ENCODE peak calls at places on chromosomes 12 and 14, in five cellular contexts. One of them, this sample, is unnamed.
A peak's percentile ranks its signal among the peaks of the same experiment; 100 is the strongest.

GRCh38 chr14:74962493-74962892 is 7.1 kb upstream of the PGF start:
- DNase-seq in A549: no peak
- DNase-seq in tibial artery: no peak
- DNase-seq in thyroid gland: no peak
- DNase-seq in fibroblast of lung: no peak
- DNase-seq in this sample: no peak

GRCh38 chr12:52804029-52804428 is 8.1 kb upstream of the KRT3 start:
- DNase-seq in fibroblast of lung: no peak
- DNase-seq in A549: no peak
- DNase-seq in tibial artery: no peak
- DNase-seq in thyroid gland: no peak
- DNase-seq in this sample: no peak

GRCh38 chr12:116028619-116029018 is 248.9 kb downstream of the MED13L start:
- DNase-seq in tibial artery: no peak
- DNase-seq in fibroblast of lung: no peak
- DNase-seq in A549: no peak
- DNase-seq in thyroid gland: no peak
- DNase-seq in this sample: no peak

GRCh38 chr14:57871487-57872080 is 5.7 kb upstream of the SLC35F4 start:
- DNase-seq in A549: peak; percentile 21
- DNase-seq in tibial artery: no peak
- DNase-seq in thyroid gland: peak; percentile 58
- DNase-seq in fibroblast of lung: peak; percentile 63
- DNase-seq in this sample: no peak

GRCh38 chr12:43988838-43989560 is 153.1 kb downstream of the TMEM117 start:
- DNase-seq in tibial artery: no peak
- DNase-seq in thyroid gland: no peak
- DNase-seq in fibroblast of lung: peak; percentile 37
- DNase-seq in A549: no peak
- DNase-seq in this sample: no peak

GRCh38 chr12:29350080-29350479 is 30.9 kb downstream of the ERGIC2 start:
- DNase-seq in A549: no peak
- DNase-seq in fibroblast of lung: peak; percentile 34
- DNase-seq in tibial artery: no peak
- DNase-seq in thyroid gland: no peak
- DNase-seq in this sample: no peak

GRCh38 chr12:65039306-65039705 is 81.8 kb downstream of the WIF1 start:
- DNase-seq in fibroblast of lung: no peak
- DNase-seq in A549: no peak
- DNase-seq in thyroid gland: no peak
- DNase-seq in tibial artery: no peak
- DNase-seq in this sample: no peak

GRCh38 chr14:80084196-80084595 is 127.1 kb downstream of the DIO2 start:
- DNase-seq in fibroblast of lung: no peak
- DNase-seq in thyroid gland: no peak
- DNase-seq in A549: no peak
- DNase-seq in tibial artery: no peak
- DNase-seq in this sample: no peak

GRCh38 chr12:96434107-96434506 is 33.9 kb upstream of the CDK17 start:
- DNase-seq in A549: no peak
- DNase-seq in fibroblast of lung: peak; percentile 99
- DNase-seq in thyroid gland: no peak
- DNase-seq in tibial artery: no peak
- DNase-seq in this sample: no peak

DNA sequence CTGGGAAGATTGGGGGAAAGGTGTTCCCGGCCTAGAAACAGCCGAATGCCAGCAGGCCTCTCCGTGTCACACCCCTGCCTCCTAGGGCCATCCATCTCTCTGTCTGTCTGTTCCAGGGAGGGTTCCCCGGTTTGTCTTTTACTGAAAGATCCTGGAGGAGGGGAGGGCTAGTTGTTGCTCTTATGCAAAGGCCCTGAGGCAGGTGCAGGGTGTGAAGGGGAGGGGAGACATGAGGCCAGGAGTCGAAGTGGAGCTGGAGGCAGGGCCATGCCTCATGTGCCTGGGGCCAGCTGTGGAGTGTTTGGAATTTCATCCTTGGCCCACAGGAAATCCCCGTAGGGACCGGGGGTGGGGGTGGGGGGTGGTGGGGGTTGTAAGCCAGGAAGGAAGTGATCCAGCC is 8.7 kb upstream of the RCOR1 start:
- DNase-seq in tibial artery: no peak
- DNase-seq in A549: no peak
- DNase-seq in fibroblast of lung: no peak
- DNase-seq in thyroid gland: no peak
- DNase-seq in this sample: no peak
- H3K4me1 ChIP-seq in tibial artery: no peaks in the 10 kb centered on the region
- H3K4me1 ChIP-seq in A549: peaks cover 14% of the 10 kb centered on the region
- H3K4me1 ChIP-seq in fibroblast of lung: no peaks in the 10 kb centered on the region
- H3K4me1 ChIP-seq in thyroid gland: no peaks in the 10 kb centered on the region
- H3K4me1 ChIP-seq in this sample: no peaks in the 10 kb centered on the region

DNA sequence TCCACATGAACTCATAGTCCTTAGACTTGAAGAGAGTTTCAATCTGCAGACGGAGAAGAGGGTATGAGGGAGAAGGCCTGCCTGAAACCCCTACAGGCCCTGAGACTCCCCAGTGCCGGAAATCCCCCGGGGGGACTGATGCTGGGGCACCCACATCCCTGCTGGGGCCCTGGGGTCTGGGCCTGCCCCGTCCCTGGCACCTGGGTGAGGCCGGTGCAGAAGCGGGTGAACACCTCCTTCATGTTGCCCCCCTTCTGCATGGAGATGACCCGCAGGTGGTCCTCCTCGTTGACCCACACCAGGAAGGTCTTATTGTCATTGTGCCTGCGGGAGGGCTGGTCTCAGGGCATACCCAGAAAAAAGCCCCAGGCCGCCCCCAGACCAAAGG is 2.4 kb downstream of the CKB start:
- DNase-seq in tibial artery: no peak
- DNase-seq in thyroid gland: no peak
- DNase-seq in fibroblast of lung: no peak
- DNase-seq in A549: no peak
- DNase-seq in this sample: no peak
- H3K4me3 ChIP-seq in tibial artery: peak overlapping the region; percentile 65
- H3K4me3 ChIP-seq in thyroid gland: no peak overlapping the region
- H3K4me3 ChIP-seq in fibroblast of lung: no peak overlapping the region
- H3K4me3 ChIP-seq in A549: no peak overlapping the region
- H3K4me3 ChIP-seq in this sample: no peak overlapping the region

GRCh38 chr12:114674201-114675047 is 9.6 kb downstream of the TBX3 start:
- DNase-seq in A549: no peak
- DNase-seq in fibroblast of lung: no peak
- DNase-seq in thyroid gland: no peak
- DNase-seq in tibial artery: no peak
- DNase-seq in this sample: no peak
- H3K4me1 ChIP-seq in A549: peaks cover 14% of the 10 kb centered on the region
- H3K4me1 ChIP-seq in fibroblast of lung: peaks cover 36% of the 10 kb centered on the region
- H3K4me1 ChIP-seq in thyroid gland: peaks cover 20% of the 10 kb centered on the region
- H3K4me1 ChIP-seq in tibial artery: no peaks in the 10 kb centered on the region
- H3K4me1 ChIP-seq in this sample: no peaks in the 10 kb centered on the region

GRCh38 chr14:93957333-93957710 is 19.0 kb downstream of the ASB2 start:
- DNase-seq in fibroblast of lung: no peak
- DNase-seq in A549: no peak
- DNase-seq in tibial artery: no peak
- DNase-seq in thyroid gland: no peak
- DNase-seq in this sample: no peak

GRCh38 chr14:93954900-93955891 is 21.2 kb downstream of the ASB2 start:
- DNase-seq in tibial artery: no peak
- DNase-seq in fibroblast of lung: no peak
- DNase-seq in thyroid gland: no peak
- DNase-seq in A549: no peak
- DNase-seq in this sample: no peak

GRCh38 chr14:93956514-93957332 is 19.6 kb downstream of the ASB2 start:
- DNase-seq in thyroid gland: no peak
- DNase-seq in fibroblast of lung: no peak
- DNase-seq in A549: no peak
- DNase-seq in tibial artery: no peak
- DNase-seq in this sample: no peak

GRCh38 chr14:93954516-93954830 is 21.9 kb downstream of the ASB2 start:
- DNase-seq in fibroblast of lung: no peak
- DNase-seq in A549: no peak
- DNase-seq in tibial artery: no peak
- DNase-seq in thyroid gland: no peak
- DNase-seq in this sample: no peak

GRCh38 chr14:93956082-93956481 is 20.3 kb downstream of the ASB2 start:
- DNase-seq in fibroblast of lung: no peak
- DNase-seq in tibial artery: no peak
- DNase-seq in thyroid gland: no peak
- DNase-seq in A549: no peak
- DNase-seq in this sample: no peak
- H3K4me3 ChIP-seq in fibroblast of lung: no peak overlapping the region
- H3K4me3 ChIP-seq in tibial artery: no peak overlapping the region
- H3K4me3 ChIP-seq in thyroid gland: no peak overlapping the region
- H3K4me3 ChIP-seq in A549: no peak overlapping the region
- H3K4me3 ChIP-seq in this sample: no peak overlapping the region

DNA sequence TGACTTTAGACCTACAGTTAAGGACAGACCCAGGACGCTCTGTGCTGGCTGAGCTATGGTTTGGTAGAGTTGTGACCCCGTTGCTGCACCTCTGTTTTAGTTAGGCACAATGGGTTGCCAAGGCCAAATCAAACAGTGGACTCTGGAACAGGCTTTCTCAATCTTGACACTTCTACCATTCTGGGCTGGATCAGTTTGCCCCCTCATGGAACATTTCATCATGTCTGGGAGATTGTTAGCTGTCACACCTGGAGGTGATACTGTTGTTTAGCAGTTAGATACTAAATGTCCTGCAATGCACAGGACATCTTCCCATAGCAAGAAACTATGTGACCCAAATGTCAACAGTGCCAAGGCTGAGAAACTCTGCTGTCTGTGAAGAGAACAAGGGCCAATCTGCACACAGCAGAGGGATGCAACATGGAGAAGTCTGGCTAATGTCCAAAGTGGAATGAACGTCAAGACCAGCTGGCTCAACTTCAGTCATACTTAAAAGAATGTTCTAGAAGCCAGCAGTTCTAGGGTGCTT is 65.6 kb upstream of the DICER1 start:
- DNase-seq in fibroblast of lung: peak; percentile 67
- DNase-seq in thyroid gland: peak; percentile 48
- DNase-seq in tibial artery: no peak
- DNase-seq in A549: no peak
- DNase-seq in this sample: no peak
- H3K4me1 ChIP-seq in fibroblast of lung: peaks cover 8% of the 10 kb centered on the region
- H3K4me1 ChIP-seq in thyroid gland: peaks cover 63% of the 10 kb centered on the region
- H3K4me1 ChIP-seq in tibial artery: no peaks in the 10 kb centered on the region
- H3K4me1 ChIP-seq in A549: peaks cover 4% of the 10 kb centered on the region
- H3K4me1 ChIP-seq in this sample: no peaks in the 10 kb centered on the region

DNA sequence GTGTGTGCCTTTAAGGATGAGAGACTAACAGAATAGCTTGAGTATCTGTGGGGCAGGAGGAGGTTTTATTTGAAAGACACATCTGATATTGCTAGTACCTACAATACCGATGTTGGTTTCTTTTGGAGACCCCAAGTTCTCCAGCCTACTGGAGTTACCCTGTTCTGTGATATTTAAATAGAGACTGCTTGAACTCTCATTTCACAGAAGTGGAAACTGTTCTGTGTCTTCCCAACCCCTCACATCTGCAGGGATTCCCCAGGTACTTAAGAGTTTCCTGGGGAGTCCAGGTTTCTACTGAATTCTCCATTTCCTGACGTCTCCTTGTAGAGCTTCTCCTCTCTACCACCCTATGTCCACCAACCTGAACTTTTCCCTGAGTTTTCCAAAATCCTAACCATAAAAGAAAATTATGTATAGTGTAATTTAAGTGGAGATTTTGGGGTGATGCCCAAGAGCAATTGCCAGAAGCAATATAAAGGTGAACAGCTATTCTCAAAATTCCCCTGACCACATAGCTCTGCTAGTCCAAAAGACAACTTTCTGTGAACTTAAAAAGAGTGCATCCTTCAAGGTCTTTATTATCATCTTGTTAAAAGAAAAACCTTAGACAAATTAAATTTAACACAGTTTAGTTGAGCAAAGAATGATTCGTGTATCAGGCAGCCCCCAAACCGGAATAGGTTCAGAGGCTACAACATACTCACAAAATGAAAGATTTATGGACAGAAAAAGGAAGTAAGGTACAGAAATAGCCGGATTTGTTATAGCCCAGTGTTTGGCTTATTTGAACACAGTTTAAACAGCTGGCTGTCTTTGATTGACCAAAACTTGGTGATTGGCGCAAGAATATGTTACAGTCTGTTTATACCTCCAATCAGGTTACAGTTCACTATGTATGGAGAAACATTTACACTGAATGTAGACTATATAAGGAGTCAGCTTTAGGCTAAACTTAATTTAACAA is 373.4 kb downstream of the NUAK1 start:
- DNase-seq in thyroid gland: no peak
- DNase-seq in fibroblast of lung: no peak
- DNase-seq in tibial artery: no peak
- DNase-seq in A549: no peak
- DNase-seq in this sample: no peak
- H3K4me3 ChIP-seq in thyroid gland: no peak overlapping the region
- H3K4me3 ChIP-seq in fibroblast of lung: no peak overlapping the region
- H3K4me3 ChIP-seq in tibial artery: no peak overlapping the region
- H3K4me3 ChIP-seq in A549: no peak overlapping the region
- H3K4me3 ChIP-seq in this sample: no peak overlapping the region